ENCODE peak calls at places on chromosomes 11 and 22, in six cellular contexts. Q, L, Y, X, M and R are unnamed samples.

GRCh38 chr11:130622126-130622525 is 173.7 kb downstream of the ADAMTS15 start:
- DNase-seq in Q (no peak), L (no peak), Y (no peak), X (no peak), M (no peak), R (no peak)

GRCh38 chr11:121291896-121292502 is 572 bp upstream of the SC5D start:
- DNase-seq in Q (no peak), L (no peak), Y (no peak), X (no peak), M (peak; percentile 67), R (no peak)

GRCh38 chr11:117075186-117075585 is 23.0 kb downstream of the SIK3 start:
- DNase-seq in Q (no peak), L (no peak), Y (no peak), X (no peak), M (no peak), R (no peak)

GRCh38 chr11:85539029-85539689 is 88.0 kb downstream of the DLG2 start:
- DNase-seq in Q (no peak), L (no peak), Y (no peak), X (no peak), M (no peak), R (no peak)

GRCh38 chr11:1839924-1840779 is 1.4 kb downstream of the TNNI2 start:
- DNase-seq in Q (no peak), L (no peak), Y (no peak), X (peak; percentile 45), M (peak; percentile 21), R (no peak)

GRCh38 chr11:131186629-131187075 is 183.8 kb upstream of the NTM start:
- DNase-seq in Q (no peak), L (no peak), Y (no peak), X (no peak), M (no peak), R (no peak)

GRCh38 chr11:35144103-35144741 is 5.3 kb downstream of the CD44 start:
- DNase-seq in Q (peak; percentile 73), L (peak; percentile 77), Y (no peak), X (no peak), M (peak; percentile 88), R (peak; percentile 54)

GRCh38 chr22:36435516-36436415 is 45.7 kb downstream of the TXN2 start:
- DNase-seq in Q (no peak), L (peak; percentile 85), Y (peak; percentile 92), X (peak; percentile 88), M (peak; percentile 62), R (peak; percentile 46)

GRCh38 chr22:19877626-19878339 is 23.1 kb upstream of the GNB1L start:
- DNase-seq in Q (peak; percentile 32), L (no peak), Y (no peak), X (no peak), M (no peak), R (peak; percentile 8)

GRCh38 chr11:65862941-65863888 is 3.0 kb downstream of the MUS81 start:
- DNase-seq in Q (no peak), L (no peak), Y (no peak), X (no peak), M (no peak), R (no peak)

GRCh38 chr11:36088234-36088975 is 144.5 kb downstream of the LDLRAD3 start:
- DNase-seq in Q (peak; percentile 61), L (no peak), Y (no peak), X (no peak), M (no peak), R (no peak)

GRCh38 chr11:26234451-26234850 is 97.5 kb upstream of the ANO3 start:
- DNase-seq in Q (peak; percentile 31), L (no peak), Y (no peak), X (no peak), M (no peak), R (no peak)

DNA sequence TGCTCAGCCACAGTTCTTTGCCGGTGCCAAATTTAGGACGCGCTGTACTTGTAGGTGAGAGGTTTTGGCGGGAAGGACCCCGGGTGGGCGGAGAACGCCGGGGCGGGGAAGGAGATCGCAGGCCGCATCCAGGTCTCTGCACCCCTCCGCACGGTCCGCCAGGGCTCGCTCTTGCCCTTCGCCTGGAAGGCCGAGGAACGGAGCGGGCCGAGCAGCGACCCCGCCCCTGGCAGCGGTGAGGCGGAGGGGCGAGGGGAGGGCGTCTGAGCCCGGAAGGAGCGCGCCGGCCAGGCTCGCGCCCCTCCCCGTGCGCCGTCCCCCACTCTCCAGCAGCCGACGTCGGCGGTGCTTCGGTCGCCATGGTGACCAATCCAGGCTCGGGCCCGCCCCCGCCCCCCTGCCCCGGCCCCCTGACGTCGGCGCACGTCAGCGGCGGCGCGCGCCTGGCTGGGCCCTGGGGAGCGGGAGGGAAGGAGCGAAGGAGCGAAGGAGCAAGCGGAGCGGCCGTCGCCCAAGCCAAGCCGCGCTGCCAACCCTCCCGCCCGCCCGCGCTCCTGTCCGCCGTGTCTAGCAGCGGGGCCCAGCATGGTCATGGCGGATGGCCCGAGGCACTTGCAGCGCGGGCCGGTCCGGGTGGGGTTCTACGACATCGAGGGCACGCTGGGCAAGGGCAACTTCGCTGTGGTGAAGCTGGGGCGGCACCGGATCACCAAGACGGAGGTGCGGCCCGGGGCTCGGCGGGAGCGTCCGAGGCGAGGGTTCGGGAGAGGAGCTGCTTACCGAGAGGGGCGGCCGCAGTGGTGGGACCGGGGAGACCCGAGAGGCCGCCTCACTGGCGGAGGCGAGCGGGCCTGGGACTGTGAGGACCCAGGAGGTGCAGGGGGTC is at the start of gene SIK2:
- DNase-seq in Q (peak; percentile 95), L (peak; percentile 90), Y (peak; percentile 89), X (peak; percentile 93), M (peak; percentile 92), R (peak; percentile 84)
- H3K9me3 ChIP-seq in Q (no peaks in the 10 kb centered on the region), L (no peaks in the 10 kb centered on the region), Y (no peaks in the 10 kb centered on the region), X (no peaks in the 10 kb centered on the region), M (no peaks in the 10 kb centered on the region), R (no peaks in the 10 kb centered on the region)

DNA sequence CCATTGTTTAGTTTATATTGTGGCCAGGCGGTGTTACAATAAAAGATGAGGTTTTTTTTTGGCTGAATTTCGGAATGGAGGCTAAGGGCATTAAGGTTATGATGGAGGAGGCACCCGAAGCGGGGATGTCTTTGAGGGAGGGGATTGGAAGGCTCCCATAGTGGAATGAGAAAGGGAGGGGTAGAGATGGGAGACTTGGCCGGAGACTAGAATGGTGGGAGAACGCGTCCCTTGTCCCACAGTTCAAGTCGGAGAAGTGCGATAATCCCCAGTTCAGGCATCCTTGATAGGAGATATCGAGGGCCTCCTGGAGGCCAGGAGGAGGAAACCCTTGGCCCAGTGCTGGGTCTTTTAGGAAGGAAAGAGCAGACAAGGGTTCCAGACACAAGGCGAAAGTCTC is 21.6 kb downstream of the ZNF195 start:
- DNase-seq in Q (no peak), L (no peak), Y (no peak), X (no peak), M (no peak), R (no peak)
- H3K9me3 ChIP-seq in Q (peaks cover 8% of the 10 kb centered on the region), L (peaks cover 56% of the 10 kb centered on the region), Y (peaks cover 82% of the 10 kb centered on the region), X (peaks cover 70% of the 10 kb centered on the region), M (peaks cover 72% of the 10 kb centered on the region), R (peaks cover 52% of the 10 kb centered on the region)

GRCh38 chr22:47457509-47458300 is 695.3 kb downstream of the TBC1D22A start:
- DNase-seq in Q (no peak), L (no peak), Y (no peak), X (no peak), M (no peak), R (no peak)

GRCh38 chr22:47463220-47463619 is 700.8 kb downstream of the TBC1D22A start:
- DNase-seq in Q (no peak), L (no peak), Y (no peak), X (no peak), M (no peak), R (no peak)

GRCh38 chr22:47457021-47457420 is 694.6 kb downstream of the TBC1D22A start:
- DNase-seq in Q (no peak), L (no peak), Y (no peak), X (no peak), M (no peak), R (no peak)

GRCh38 chr22:47458348-47458747 is 695.9 kb downstream of the TBC1D22A start:
- DNase-seq in Q (no peak), L (no peak), Y (no peak), X (no peak), M (no peak), R (no peak)

GRCh38 chr22:47460870-47461269 is 698.4 kb downstream of the TBC1D22A start:
- DNase-seq in Q (no peak), L (no peak), Y (peak; percentile 19), X (no peak), M (no peak), R (no peak)
- H3K9me3 ChIP-seq in Q (no peaks in the 10 kb centered on the region), L (no peaks in the 10 kb centered on the region), Y (no peaks in the 10 kb centered on the region), X (no peaks in the 10 kb centered on the region), M (no peaks in the 10 kb centered on the region), R (no peaks in the 10 kb centered on the region)

DNA sequence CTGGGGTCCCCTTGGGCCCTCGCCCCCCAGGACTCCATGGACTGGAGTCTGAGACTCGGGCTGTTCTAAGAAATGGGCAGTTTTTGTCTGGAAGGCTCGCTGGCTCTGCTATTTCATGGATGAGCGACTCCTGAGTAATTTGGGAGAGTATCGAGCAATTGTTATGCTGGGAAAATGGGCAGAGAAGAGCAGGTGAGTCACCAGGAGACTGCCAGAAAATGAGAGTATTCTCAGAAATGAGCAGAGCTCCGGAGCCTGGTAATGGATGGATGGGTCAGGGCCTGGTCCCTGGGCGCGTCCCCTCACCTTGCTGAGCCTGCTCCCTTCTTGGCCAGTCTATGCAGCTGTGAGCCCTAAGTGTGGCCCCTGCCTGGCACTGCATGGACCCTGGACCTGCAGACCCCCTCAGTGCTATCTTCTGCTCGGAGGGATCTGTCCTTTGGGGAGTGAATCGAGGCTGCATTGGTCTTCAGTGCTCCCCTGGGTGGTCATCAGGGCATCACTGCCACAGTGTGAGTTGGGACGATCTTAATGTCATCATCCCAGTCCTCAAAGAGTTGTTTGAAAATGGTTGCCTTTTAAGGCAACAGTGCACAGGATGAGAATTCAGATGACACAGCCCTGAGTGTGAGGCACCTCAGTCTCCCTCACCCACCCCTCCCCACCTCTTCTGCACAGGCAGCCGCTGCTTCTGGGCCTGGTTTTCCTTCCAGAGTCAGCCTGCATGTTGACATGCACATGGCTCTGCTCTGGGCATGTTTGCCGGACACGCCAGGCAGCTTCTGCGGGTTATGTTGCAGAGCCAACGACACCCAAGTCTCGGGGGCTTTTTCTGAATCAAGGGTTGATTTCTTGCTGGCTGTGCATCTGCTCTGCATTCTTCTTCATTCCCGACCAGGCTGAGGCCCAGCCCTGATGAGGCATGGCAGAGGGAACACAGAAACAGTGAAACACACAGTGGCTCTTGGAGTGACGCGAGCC is 519.0 kb downstream of the TBC1D22A start:
- DNase-seq in Q (no peak), L (no peak), Y (no peak), X (no peak), M (no peak), R (no peak)
- H3K9me3 ChIP-seq in Q (no peaks in the 10 kb centered on the region), L (no peaks in the 10 kb centered on the region), Y (no peaks in the 10 kb centered on the region), X (no peaks in the 10 kb centered on the region), M (no peaks in the 10 kb centered on the region), R (no peaks in the 10 kb centered on the region)

DNA sequence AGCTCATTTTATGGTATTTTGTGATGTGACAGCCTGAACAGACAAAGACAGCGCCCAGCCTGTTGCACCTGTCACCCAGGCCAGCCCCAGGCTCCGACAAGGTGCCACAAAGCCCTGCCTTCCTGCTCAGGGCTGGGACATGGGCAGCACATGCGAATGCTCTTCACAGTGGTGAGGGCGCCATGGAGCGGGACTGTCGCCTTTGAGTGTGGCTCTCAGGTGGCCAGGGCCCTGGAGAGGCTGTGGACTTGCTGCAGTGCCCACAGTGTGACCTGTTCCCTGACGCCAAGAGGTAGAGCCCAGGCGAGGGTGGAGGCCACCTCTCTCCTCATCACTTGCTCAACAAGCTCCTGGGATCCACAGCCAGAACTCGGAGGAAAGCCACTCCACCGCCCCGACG is 346.3 kb downstream of the SHANK2 start:
- DNase-seq in Q (no peak), L (no peak), Y (no peak), X (no peak), M (no peak), R (no peak)
- H3K9me3 ChIP-seq in Q (no peaks in the 10 kb centered on the region), L (no peaks in the 10 kb centered on the region), Y (no peaks in the 10 kb centered on the region), X (no peaks in the 10 kb centered on the region), M (no peaks in the 10 kb centered on the region), R (no peaks in the 10 kb centered on the region)